ENCODE peak calls at places on chromosomes 16 and 17, in ten cellular contexts. I is NCI-H1092 treated with DMSO at 0.1 percent for 48 hours, U is osteocyte, G is C1 segment of cervical spinal cord, X is ACHN, M is T-cell, B is HCT116, Z is AG04449, J is GM12892, Q is lower lobe of right lung. V is an unnamed sample.

GRCh38 chr17:32323784-32324590 is 18.0 kb downstream of the C17orf75 start:
- DNase-seq in U (no peak), Z (no peak), M (no peak), B (no peak), G (no peak), X (peak), I (no peak), J (no peak), Q (no peak), V (no peak)

GRCh38 chr16:81697321-81697885 is 81.7 kb upstream of the PLCG2 start:
- DNase-seq in J (peak), I (no peak), G (no peak), U (no peak), Q (no peak), X (peak), Z (peak), M (peak), B (peak), V (peak)

GRCh38 chr17:18320301-18320700 is 5.2 kb downstream of the SMCR8 start:
- DNase-seq in I (no peak), B (no peak), X (no peak), J (no peak), Q (peak), M (no peak), Z (no peak), G (no peak), U (no peak), V (no peak)

GRCh38 chr17:77875051-77875780 is 83.3 kb upstream of the TNRC6C start:
- DNase-seq in Z (peak), J (no peak), U (no peak), Q (no peak), M (no peak), X (peak), G (no peak), B (no peak), I (no peak), V (no peak)

GRCh38 chr17:62723842-62724241 is 84.3 kb downstream of the MARCHF10 start:
- DNase-seq in Q (no peak), Z (no peak), X (no peak), J (no peak), M (no peak), U (no peak), I (no peak), B (no peak), G (no peak), V (no peak)

GRCh38 chr17:37301288-37301687 is 74.5 kb upstream of the C17orf78 start:
- DNase-seq in Q (no peak), M (no peak), I (no peak), G (no peak), U (no peak), Z (no peak), J (no peak), X (no peak), B (no peak), V (no peak)

GRCh38 chr17:67390006-67390645 is 13.0 kb downstream of the PITPNC1 start:
- DNase-seq in X (no peak), G (no peak), Q (no peak), J (no peak), M (no peak), B (no peak), U (no peak), Z (no peak), I (peak), V (no peak)

GRCh38 chr16:68520649-68521086 is 18.4 kb upstream of the ZFP90 start:
- DNase-seq in X (peak), J (peak), M (peak), U (peak), G (no peak), B (peak), Q (peak), I (peak), Z (no peak), V (peak)

GRCh38 chr17:33127706-33128105 is 136.1 kb downstream of the SPACA3 start:
- DNase-seq in Q (no peak), I (no peak), J (no peak), G (no peak), X (no peak), M (no peak), Z (no peak), U (no peak), B (no peak), V (no peak)

GRCh38 chr16:23920899-23921298 is 85.1 kb downstream of the PRKCB start:
- DNase-seq in B (no peak), M (no peak), X (no peak), G (no peak), Z (no peak), U (no peak), I (no peak), Q (no peak), J (no peak), V (no peak)

GRCh38 chr16:50315346-50315997 is 49.1 kb downstream of the ADCY7 start:
- DNase-seq in Q (peak), M (no peak), B (no peak), G (no peak), I (no peak), X (no peak), Z (no peak), J (no peak), U (no peak), V (no peak)

GRCh38 chr17:8056976-8057625 is 18.2 kb downstream of the ALOX15B start:
- DNase-seq in G (no peak), Q (peak), I (no peak), M (no peak), B (no peak), J (no peak), Z (no peak), U (no peak), X (no peak), V (no peak)

GRCh38 chr17:12421077-12421476 is 244.6 kb upstream of the MYOCD start:
- DNase-seq in U (no peak), B (no peak), I (no peak), Q (no peak), J (no peak), G (no peak), Z (no peak), X (no peak), M (no peak), V (no peak)

GRCh38 chr17:48494335-48494734 is 36.5 kb downstream of the HOXB1 start:
- DNase-seq in B (no peak), Q (no peak), Z (no peak), J (no peak), M (no peak), G (no peak), X (no peak), I (no peak), U (no peak), V (no peak)

GRCh38 chr16:30521873-30522641 is 4.3 kb downstream of the ZNF768 start:
- DNase-seq in J (no peak), Q (no peak), M (no peak), Z (no peak), G (no peak), X (peak), B (no peak), U (no peak), I (no peak), V (no peak)

GRCh38 chr17:82822281-82822680 is 17.5 kb downstream of the ZNF750 start:
- DNase-seq in U (no peak), M (no peak), J (no peak), G (no peak), Z (no peak), Q (peak), I (no peak), B (no peak), X (no peak), V (no peak)

GRCh38 chr16:70331588-70332358 is 14.9 kb upstream of the DDX19A start:
- DNase-seq in J (no peak), G (no peak), X (peak), B (no peak), Z (no peak), U (no peak), I (no peak), Q (no peak), M (no peak), V (no peak)

GRCh38 chr17:76124582-76125390 is 16.3 kb downstream of the FOXJ1 start:
- DNase-seq in B (no peak), Z (no peak), M (no peak), G (no peak), I (no peak), J (no peak), X (peak), U (no peak), Q (peak), V (no peak)

GRCh38 chr17:47733414-47734288 is 615 bp downstream of the TBX21 start:
- DNase-seq in X (no peak), M (no peak), Q (no peak), I (no peak), B (no peak), G (no peak), J (peak), Z (no peak), U (no peak), V (no peak)

GRCh38 chr17:58329808-58330543 is 1.4 kb upstream of the TSPOAP1 start:
- DNase-seq in U (no peak), G (no peak), I (no peak), Q (peak), J (peak), Z (no peak), X (no peak), B (no peak), M (no peak), V (no peak)

GRCh38 chr16:10941127-10941933 is 938 bp downstream of the DEXI start:
- DNase-seq in Q (no peak), M (no peak), Z (no peak), B (no peak), G (no peak), J (no peak), I (no peak), X (peak), U (no peak), V (no peak)

GRCh38 chr17:82351713-82352488 is 7.1 kb upstream of the TEX19 start:
- DNase-seq in Q (peak), J (peak), I (peak), M (peak), X (peak), G (peak), U (peak), B (peak), Z (peak), V (peak)

GRCh38 chr16:58449768-58450167 is 50.2 kb upstream of the NDRG4 start:
- DNase-seq in B (no peak), Z (no peak), U (no peak), J (no peak), G (no peak), I (no peak), M (no peak), X (no peak), Q (no peak), V (no peak)

GRCh38 chr16:17469011-17469741 is 1.6 kb downstream of the XYLT1 start:
- DNase-seq in G (no peak), J (no peak), X (no peak), U (no peak), M (no peak), I (no peak), Q (no peak), B (no peak), Z (peak), V (no peak)

GRCh38 chr17:70539172-70539924 is 370.0 kb downstream of the KCNJ2 start:
- DNase-seq in Z (no peak), Q (no peak), U (no peak), G (no peak), J (no peak), X (no peak), B (no peak), M (no peak), I (no peak), V (no peak)

GRCh38 chr16:88013091-88013609 is 61.9 kb downstream of the BANP start:
- DNase-seq in G (no peak), B (no peak), U (no peak), Q (peak), J (no peak), X (no peak), I (no peak), M (peak), Z (no peak), V (no peak)

GRCh38 chr16:55836158-55836611 is 3.3 kb upstream of the CES1 start:
- DNase-seq in Q (no peak), Z (no peak), M (no peak), G (no peak), B (no peak), I (no peak), X (no peak), J (no peak), U (no peak), V (no peak)

GRCh38 chr17:2406903-2407790 is 6.3 kb upstream of the MNT start:
- DNase-seq in G (no peak), U (no peak), M (no peak), B (peak), Q (peak), X (peak), J (no peak), I (no peak), Z (no peak), V (no peak)

GRCh38 chr17:17028059-17028877 is 14.0 kb upstream of the MPRIP start:
- DNase-seq in M (no peak), B (peak), G (no peak), J (no peak), Z (no peak), I (no peak), U (peak), X (peak), Q (peak), V (no peak)

GRCh38 chr16:1413684-1414531 is 596 bp downstream of the UNKL start:
- DNase-seq in B (peak), I (peak), J (peak), X (peak), Z (no peak), M (peak), U (no peak), Q (peak), G (no peak), V (peak)

GRCh38 chr16:58732545-58733247 is 1.4 kb downstream of the GOT2 start:
- DNase-seq in Q (no peak), Z (no peak), B (no peak), M (no peak), J (no peak), I (no peak), U (no peak), G (no peak), X (peak), V (no peak)

GRCh38 chr17:61209524-61209923 is 190.1 kb upstream of the TBX2 start:
- DNase-seq in J (no peak), Q (no peak), B (no peak), G (no peak), U (no peak), I (peak), X (no peak), M (no peak), Z (no peak), V (no peak)

GRCh38 chr16:83603981-83604570 is 203.7 kb upstream of the HSBP1 start:
- DNase-seq in X (no peak), G (no peak), B (no peak), J (no peak), I (no peak), Z (no peak), M (no peak), Q (no peak), U (peak), V (no peak)

GRCh38 chr16:6576646-6577045 is 756.0 kb upstream of the RBFOX1 start:
- DNase-seq in I (no peak), M (no peak), B (no peak), Z (no peak), U (no peak), Q (no peak), G (no peak), X (no peak), J (no peak), V (no peak)

GRCh38 chr16:24610421-24610765 is 71.0 kb downstream of the RBBP6 start:
- DNase-seq in I (peak), J (no peak), B (no peak), Z (no peak), U (no peak), G (peak), X (no peak), Q (no peak), M (no peak), V (no peak)

GRCh38 chr16:4064950-4065352 is 51.3 kb downstream of the ADCY9 start:
- DNase-seq in B (no peak), G (no peak), J (no peak), X (no peak), I (no peak), M (peak), Q (no peak), U (no peak), Z (no peak), V (peak)

GRCh38 chr17:69141802-69142472 is at the start of gene ABCA6:
- DNase-seq in X (no peak), J (no peak), Q (no peak), B (no peak), M (no peak), G (no peak), U (no peak), I (no peak), Z (no peak), V (no peak)

GRCh38 chr17:49556183-49556943 is 19.3 kb upstream of the NXPH3 start:
- DNase-seq in B (peak), G (no peak), Q (peak), M (peak), J (peak), I (peak), X (peak), U (peak), Z (no peak), V (peak)